ENCODE peak calls at places on chromosome 16, in four cellular contexts. One of them, this sample, is unnamed.

GRCh38 chr16:30660424-30661251 is 2.4 kb downstream of the FBRS start:
- DNase-seq in breast epithelium: no peak
- DNase-seq in stomach: no peak
- DNase-seq in heart left ventricle: no peak
- DNase-seq in this sample: no peak

GRCh38 chr16:177394-177822 is 928 bp downstream of the HBA1 start:
- DNase-seq in breast epithelium: no peak
- DNase-seq in stomach: no peak
- DNase-seq in heart left ventricle: peak; percentile 43
- DNase-seq in this sample: no peak

GRCh38 chr16:66091462-66091861 is 275.0 kb upstream of the CDH5 start:
- DNase-seq in breast epithelium: no peak
- DNase-seq in stomach: no peak
- DNase-seq in heart left ventricle: no peak
- DNase-seq in this sample: no peak

GRCh38 chr16:1331712-1332617 is 1.5 kb upstream of the BAIAP3 start:
- DNase-seq in breast epithelium: peak; percentile 83
- DNase-seq in stomach: peak; percentile 73
- DNase-seq in heart left ventricle: peak; percentile 67
- DNase-seq in this sample: no peak

GRCh38 chr16:84582958-84583516 is 34.8 kb downstream of the COTL1 start:
- DNase-seq in breast epithelium: no peak
- DNase-seq in stomach: no peak
- DNase-seq in heart left ventricle: peak; percentile 21
- DNase-seq in this sample: no peak

GRCh38 chr16:15766918-15767317 is 89.9 kb downstream of the MYH11 start:
- DNase-seq in breast epithelium: no peak
- DNase-seq in stomach: no peak
- DNase-seq in heart left ventricle: no peak
- DNase-seq in this sample: no peak

GRCh38 chr16:72637306-72637705 is 410.6 kb downstream of the ZFHX3 start:
- DNase-seq in breast epithelium: no peak
- DNase-seq in stomach: no peak
- DNase-seq in heart left ventricle: no peak
- DNase-seq in this sample: no peak

GRCh38 chr16:49116873-49117272 is 164.8 kb downstream of the CBLN1 start:
- DNase-seq in breast epithelium: no peak
- DNase-seq in stomach: no peak
- DNase-seq in heart left ventricle: no peak
- DNase-seq in this sample: no peak

GRCh38 chr16:65124596-65124995 is 2.7 kb upstream of the CDH11 start:
- DNase-seq in breast epithelium: no peak
- DNase-seq in stomach: no peak
- DNase-seq in heart left ventricle: no peak
- DNase-seq in this sample: no peak

GRCh38 chr16:56450901-56451752 is at the start of the genes NUDT21 and OGFOD1:
- DNase-seq in breast epithelium: peak; percentile 92
- DNase-seq in stomach: peak; percentile 94
- DNase-seq in heart left ventricle: peak; percentile 97
- DNase-seq in this sample: peak; percentile 93
- TF ChIP-seq POLR2A in breast epithelium: peak; percentile 16
- TF ChIP-seq POLR2A in stomach: no peak
- TF ChIP-seq POLR2A in heart left ventricle: peak; percentile 67
- TF ChIP-seq POLR2A in this sample: peak; percentile 51

DNA sequence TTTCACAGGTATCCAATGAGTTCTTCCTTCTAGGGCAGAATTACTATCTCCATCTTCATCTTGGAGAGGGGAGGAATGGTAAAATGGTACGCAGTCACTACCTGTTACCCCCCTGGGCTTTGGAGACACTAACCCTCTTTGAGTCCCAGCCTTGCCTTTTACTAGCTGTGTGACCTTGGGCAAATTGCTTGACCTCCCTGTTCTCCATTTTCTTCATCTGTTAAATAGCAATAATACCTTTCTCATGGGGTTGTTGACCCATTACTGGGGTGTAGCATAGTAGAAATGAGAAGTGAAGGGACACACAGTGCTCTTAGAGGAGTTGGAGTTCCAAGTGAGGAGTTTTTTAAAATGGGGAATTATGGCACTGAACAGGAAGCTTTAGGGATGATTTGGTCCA is 324.7 kb downstream of the FOXL1 start:
- DNase-seq in breast epithelium: no peak
- DNase-seq in stomach: no peak
- DNase-seq in heart left ventricle: no peak
- DNase-seq in this sample: no peak
- TF ChIP-seq CTCF in breast epithelium: no peak
- TF ChIP-seq CTCF in stomach: no peak
- TF ChIP-seq CTCF in heart left ventricle: no peak
- TF ChIP-seq CTCF in this sample: no peak

GRCh38 chr16:21301895-21302291 is 23.8 kb upstream of the CRYM start:
- DNase-seq in breast epithelium: no peak
- DNase-seq in stomach: no peak
- DNase-seq in heart left ventricle: no peak
- DNase-seq in this sample: no peak
- H3K4me3 ChIP-seq in breast epithelium: peak overlapping the region; percentile 65
- H3K4me3 ChIP-seq in stomach: peak overlapping the region; percentile 64
- H3K4me3 ChIP-seq in heart left ventricle: peak overlapping the region; percentile 61
- H3K4me3 ChIP-seq in this sample: peak overlapping the region; percentile 50

GRCh38 chr16:87419971-87420370 is 27.8 kb downstream of the MAP1LC3B start:
- DNase-seq in breast epithelium: no peak
- DNase-seq in stomach: no peak
- DNase-seq in heart left ventricle: no peak
- DNase-seq in this sample: no peak

GRCh38 chr16:87417511-87417910 is 25.4 kb downstream of the MAP1LC3B start:
- DNase-seq in breast epithelium: no peak
- DNase-seq in stomach: no peak
- DNase-seq in heart left ventricle: no peak
- DNase-seq in this sample: no peak

GRCh38 chr16:87416826-87417471 is 24.8 kb downstream of the MAP1LC3B start:
- DNase-seq in breast epithelium: no peak
- DNase-seq in stomach: no peak
- DNase-seq in heart left ventricle: no peak
- DNase-seq in this sample: peak; percentile 56

GRCh38 chr16:87418216-87418615 is 26.1 kb downstream of the MAP1LC3B start:
- DNase-seq in breast epithelium: no peak
- DNase-seq in stomach: no peak
- DNase-seq in heart left ventricle: no peak
- DNase-seq in this sample: no peak

GRCh38 chr16:87418644-87419043 is 26.5 kb downstream of the MAP1LC3B start:
- DNase-seq in breast epithelium: no peak
- DNase-seq in stomach: no peak
- DNase-seq in heart left ventricle: no peak
- DNase-seq in this sample: no peak
- TF ChIP-seq POLR2A in breast epithelium: no peak
- TF ChIP-seq POLR2A in stomach: no peak
- TF ChIP-seq POLR2A in heart left ventricle: no peak
- TF ChIP-seq POLR2A in this sample: no peak